ENCODE peak calls at places on chromosome 14, in nine cellular contexts. E is lower lobe of right lung; K is PC-9; M is stomach; U is adrenal gland; D is endothelial cell of umbilical vein; W is fibroblast of lung; S is CD8-positive, alpha-beta T cell; P is GM23338. A is an unnamed sample.

GRCh38 chr14:56125772-56126411 is 7.7 kb downstream of the PELI2 start:
- DNase-seq in E (no peak), K (no peak), M (no peak), U (no peak), D (no peak), W (peak; percentile 15), S (no peak), P (no peak), A (no peak)

GRCh38 chr14:46300765-46301164 is 350.8 kb downstream of the RPL10L start:
- DNase-seq in E (no peak), K (no peak), M (no peak), U (no peak), D (no peak), W (no peak), S (no peak), P (no peak), A (no peak)

GRCh38 chr14:66005899-66006434 is 480.2 kb upstream of the CCDC196 start:
- DNase-seq in E (no peak), K (no peak), M (no peak), U (no peak), D (no peak), W (no peak), S (no peak), P (no peak), A (no peak)

GRCh38 chr14:93643676-93644075 is 144.6 kb downstream of the PRIMA1 start:
- DNase-seq in E (no peak), K (no peak), M (no peak), U (no peak), D (no peak), W (no peak), S (no peak), P (no peak), A (no peak)

GRCh38 chr14:52954346-52955214 is 3.7 kb upstream of the FERMT2 start:
- DNase-seq in E (no peak), K (no peak), M (no peak), U (no peak), D (no peak), W (peak; percentile 68), S (no peak), P (peak; percentile 42), A (no peak)

GRCh38 chr14:21104448-21105060 is 3.7 kb downstream of the TMEM253 start:
- DNase-seq in E (peak; percentile 85), K (peak; percentile 62), M (peak; percentile 83), U (peak; percentile 91), D (peak; percentile 78), W (peak; percentile 76), S (peak; percentile 55), P (peak; percentile 87), A (peak; percentile 49)

GRCh38 chr14:21098134-21098891 is at the start of gene ZNF219:
- DNase-seq in E (peak; percentile 65), K (peak; percentile 44), M (peak; percentile 53), U (peak; percentile 82), D (peak; percentile 39), W (peak; percentile 48), S (no peak), P (peak; percentile 93), A (no peak)

GRCh38 chr14:22566845-22567244 is 22.2 kb downstream of the DAD1 start:
- DNase-seq in E (no peak), K (no peak), M (no peak), U (no peak), D (peak; percentile 41), W (no peak), S (no peak), P (no peak), A (no peak)

GRCh38 chr14:59630281-59630963 is 53.8 kb upstream of the CCDC175 start:
- DNase-seq in E (peak; percentile 41), K (no peak), M (no peak), U (no peak), D (no peak), W (peak; percentile 30), S (no peak), P (peak; percentile 76), A (no peak)

GRCh38 chr14:31441273-31442110 is 15.8 kb downstream of the DTD2 start:
- DNase-seq in E (no peak), K (no peak), M (no peak), U (no peak), D (no peak), W (peak; percentile 92), S (no peak), P (no peak), A (no peak)

GRCh38 chr14:37230551-37231194 is 32.9 kb downstream of the MIPOL1 start:
- DNase-seq in E (no peak), K (no peak), M (no peak), U (no peak), D (peak; percentile 66), W (peak; percentile 57), S (no peak), P (peak; percentile 90), A (no peak)

GRCh38 chr14:72104011-72104613 is 171.9 kb downstream of the RGS6 start:
- DNase-seq in E (peak; percentile 49), K (no peak), M (no peak), U (no peak), D (no peak), W (no peak), S (peak; percentile 15), P (peak; percentile 69), A (peak; percentile 1)

GRCh38 chr14:71142375-71143038 is 235.2 kb downstream of the PCNX1 start:
- DNase-seq in E (no peak), K (peak; percentile 21), M (no peak), U (no peak), D (peak; percentile 27), W (peak; percentile 100), S (no peak), P (no peak), A (no peak)

GRCh38 chr14:64536488-64537245 is 3.9 kb upstream of the HSPA2 start:
- DNase-seq in E (no peak), K (no peak), M (no peak), U (no peak), D (no peak), W (peak; percentile 80), S (no peak), P (peak; percentile 20), A (no peak)

DNA sequence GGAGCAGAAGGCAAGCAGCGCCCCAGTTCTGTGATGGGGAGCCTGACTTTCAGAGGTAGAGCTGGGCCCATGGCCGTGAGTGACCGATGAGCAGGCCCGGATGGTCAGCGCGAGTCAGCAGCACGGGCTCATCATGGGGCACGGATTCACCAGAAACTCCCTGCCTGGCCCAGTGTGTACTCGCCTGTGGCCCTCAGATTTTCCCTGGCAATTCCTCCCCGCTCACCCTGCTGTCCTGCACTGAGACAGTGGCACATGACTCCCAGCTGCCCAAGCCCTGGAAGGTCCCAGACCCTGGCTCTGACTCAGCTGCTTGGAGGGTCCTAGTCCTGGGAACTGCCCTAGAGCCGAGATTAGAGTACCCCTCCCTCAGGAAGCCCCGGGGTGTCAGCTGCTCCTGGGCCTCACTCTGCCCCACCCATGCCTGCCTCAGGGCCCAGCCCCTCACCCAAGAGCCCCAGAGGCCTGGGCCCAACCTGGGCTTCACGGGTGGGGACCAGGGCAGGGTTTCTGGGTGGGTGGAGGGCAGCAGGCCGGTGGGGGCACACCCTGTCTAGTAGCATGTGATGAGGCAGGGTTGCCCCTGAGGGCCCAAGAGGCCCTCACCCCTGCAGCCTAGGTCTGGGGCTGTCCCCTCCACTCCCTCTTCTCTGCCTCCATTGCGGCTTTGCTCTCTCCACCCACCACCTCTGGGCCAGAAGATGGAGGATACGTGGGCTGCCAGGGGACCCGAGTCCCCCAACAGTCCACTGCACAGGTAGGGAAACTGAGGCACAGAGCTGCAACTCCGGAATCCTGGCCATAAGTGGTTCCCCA is 8.4 kb downstream of the TRMT61A start:
- DNase-seq in E (no peak), K (no peak), M (no peak), U (peak; percentile 57), D (no peak), W (no peak), S (no peak), P (no peak), A (no peak)
- H3K27ac ChIP-seq in E (no peak overlapping the region), K (no peak overlapping the region), M (peak overlapping the region; percentile 77), U (peak overlapping the region; percentile 83), D (no peak overlapping the region), W (peak overlapping the region; percentile 56), S (no peak overlapping the region), P (no peak overlapping the region), A (no peak overlapping the region)

GRCh38 chr14:91398192-91398591 is 19.4 kb downstream of the CCDC88C start:
- DNase-seq in E (no peak), K (no peak), M (no peak), U (no peak), D (no peak), W (no peak), S (no peak), P (no peak), A (no peak)
- TF ChIP-seq CTCF in E (no peak), K (no peak), M (no peak), U (no peak), D (no peak), W (no peak), S (no peak), P (no peak), A (no peak)

GRCh38 chr14:99331796-99332195 is 59.8 kb upstream of the BCL11B start:
- DNase-seq in E (no peak), K (no peak), M (no peak), U (no peak), D (no peak), W (no peak), S (no peak), P (no peak), A (no peak)
- H3K27me3 ChIP-seq in E (no peaks in the 10 kb centered on the region), K (peaks cover 58% of the 10 kb centered on the region), M (peaks cover 49% of the 10 kb centered on the region), U (no peaks in the 10 kb centered on the region), D (no peaks in the 10 kb centered on the region), W (no peaks in the 10 kb centered on the region), S (no peaks in the 10 kb centered on the region), P (no peaks in the 10 kb centered on the region), A (no peaks in the 10 kb centered on the region)

GRCh38 chr14:54046250-54046649 is 89.6 kb upstream of the BMP4 start:
- DNase-seq in E (no peak), K (no peak), M (no peak), U (no peak), D (no peak), W (no peak), S (no peak), P (no peak), A (no peak)

GRCh38 chr14:54047645-54048308 is 91.2 kb upstream of the BMP4 start:
- DNase-seq in E (no peak), K (no peak), M (no peak), U (no peak), D (no peak), W (no peak), S (no peak), P (no peak), A (no peak)

GRCh38 chr14:54050759-54051158 is 94.1 kb upstream of the BMP4 start:
- DNase-seq in E (peak; percentile 68), K (no peak), M (peak; percentile 28), U (no peak), D (no peak), W (no peak), S (no peak), P (no peak), A (no peak)

GRCh38 chr14:54048311-54048710 is 91.7 kb upstream of the BMP4 start:
- DNase-seq in E (peak; percentile 43), K (no peak), M (no peak), U (no peak), D (no peak), W (no peak), S (no peak), P (no peak), A (no peak)

DNA sequence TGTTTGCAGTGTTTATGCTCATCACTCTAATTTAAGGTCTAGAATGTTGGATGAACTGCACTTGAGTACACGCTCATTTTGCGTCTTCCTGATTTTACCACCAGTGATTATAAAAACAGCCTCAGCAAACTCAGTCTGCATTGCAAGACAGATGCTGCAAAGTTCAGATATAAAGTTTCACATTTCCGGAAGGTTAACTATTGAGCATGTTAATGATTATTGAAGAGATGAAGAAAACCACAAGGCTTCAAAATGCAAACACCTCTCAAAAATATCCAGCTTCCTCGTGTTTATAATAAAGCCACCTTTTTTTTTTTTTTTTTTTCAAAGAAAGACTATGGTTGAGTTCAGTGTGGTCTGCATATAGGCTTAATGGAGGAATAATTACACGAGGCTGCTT is 92.1 kb upstream of the BMP4 start:
- DNase-seq in E (no peak), K (no peak), M (no peak), U (no peak), D (no peak), W (no peak), S (no peak), P (no peak), A (no peak)
- H3K27ac ChIP-seq in E (no peak overlapping the region), K (no peak overlapping the region), M (no peak overlapping the region), U (no peak overlapping the region), D (no peak overlapping the region), W (no peak overlapping the region), S (no peak overlapping the region), P (no peak overlapping the region), A (no peak overlapping the region)